ENCODE peak calls at places on chromosomes 7 and 10, in seven cellular contexts. N is sigmoid colon, A is stomach, R is GM12878, F is breast epithelium, O is prostate gland, J is SK-N-SH. Z is an unnamed sample.

GRCh38 chr10:43727935-43728334 is 79.3 kb upstream of the ZNF32 start:
- DNase-seq in J (no peak), N (no peak), O (no peak), F (no peak), A (no peak), R (no peak), Z (no peak)

GRCh38 chr7:143492043-143492471 is 14.4 kb downstream of the TAS2R41 start:
- DNase-seq in A (no peak), O (no peak), F (no peak), J (no peak), R (no peak), N (no peak), Z (no peak)

GRCh38 chr7:45451636-45452035 is 122.5 kb upstream of the ADCY1 start:
- DNase-seq in F (no peak), R (no peak), A (no peak), N (no peak), J (no peak), O (no peak), Z (no peak)

GRCh38 chr7:4962872-4963775 is 4.1 kb upstream of the MMD2 start:
- DNase-seq in F (no peak), N (no peak), J (no peak), O (no peak), R (no peak), A (no peak), Z (no peak)

GRCh38 chr10:98511861-98512260 is 65.1 kb upstream of the HPS1 start:
- DNase-seq in N (no peak), F (no peak), A (no peak), J (no peak), R (no peak), O (no peak), Z (no peak)

GRCh38 chr10:130512936-130513335 is 376.7 kb downstream of the GLRX3 start:
- DNase-seq in O (no peak), F (no peak), A (no peak), R (no peak), N (no peak), J (no peak), Z (no peak)

GRCh38 chr7:45183711-45184210 is 26.2 kb downstream of the RAMP3 start:
- DNase-seq in J (no peak), A (no peak), F (no peak), N (peak), R (no peak), O (no peak), Z (peak)

GRCh38 chr10:69955897-69956832 is 96.5 kb upstream of the MACROH2A2 start:
- DNase-seq in O (no peak), N (peak), J (no peak), R (no peak), A (no peak), F (no peak), Z (peak)

GRCh38 chr10:28822719-28823464 is 145.6 kb downstream of the BAMBI start:
- DNase-seq in R (no peak), O (no peak), J (no peak), A (no peak), F (no peak), N (no peak), Z (no peak)

DNA sequence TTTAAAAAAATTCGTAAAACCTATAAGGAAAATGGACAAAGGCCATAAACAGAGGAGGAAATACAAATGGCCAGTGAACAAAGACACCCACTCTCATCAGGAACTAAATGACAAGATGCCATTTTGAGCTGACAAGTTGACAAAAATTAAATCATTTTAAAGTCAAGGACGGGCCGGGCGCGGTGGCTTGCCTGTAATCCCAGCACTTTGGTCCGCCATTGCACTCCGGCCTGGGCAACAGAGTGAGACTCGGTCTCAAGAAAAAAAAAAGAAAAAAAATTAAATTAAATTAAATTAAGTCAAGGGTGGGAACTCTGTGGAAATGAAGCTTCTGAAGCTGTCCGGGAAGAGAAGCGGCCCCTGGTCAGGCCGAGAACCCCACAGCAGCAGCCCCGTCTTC is 1.2 kb upstream of the NOM1 start:
- DNase-seq in O (no peak), F (no peak), J (no peak), A (no peak), N (no peak), R (no peak), Z (no peak)
- H3K4me3 ChIP-seq in O (no peak), F (peak), J (no peak), A (peak), N (no peak), R (peak), Z (peak)

DNA sequence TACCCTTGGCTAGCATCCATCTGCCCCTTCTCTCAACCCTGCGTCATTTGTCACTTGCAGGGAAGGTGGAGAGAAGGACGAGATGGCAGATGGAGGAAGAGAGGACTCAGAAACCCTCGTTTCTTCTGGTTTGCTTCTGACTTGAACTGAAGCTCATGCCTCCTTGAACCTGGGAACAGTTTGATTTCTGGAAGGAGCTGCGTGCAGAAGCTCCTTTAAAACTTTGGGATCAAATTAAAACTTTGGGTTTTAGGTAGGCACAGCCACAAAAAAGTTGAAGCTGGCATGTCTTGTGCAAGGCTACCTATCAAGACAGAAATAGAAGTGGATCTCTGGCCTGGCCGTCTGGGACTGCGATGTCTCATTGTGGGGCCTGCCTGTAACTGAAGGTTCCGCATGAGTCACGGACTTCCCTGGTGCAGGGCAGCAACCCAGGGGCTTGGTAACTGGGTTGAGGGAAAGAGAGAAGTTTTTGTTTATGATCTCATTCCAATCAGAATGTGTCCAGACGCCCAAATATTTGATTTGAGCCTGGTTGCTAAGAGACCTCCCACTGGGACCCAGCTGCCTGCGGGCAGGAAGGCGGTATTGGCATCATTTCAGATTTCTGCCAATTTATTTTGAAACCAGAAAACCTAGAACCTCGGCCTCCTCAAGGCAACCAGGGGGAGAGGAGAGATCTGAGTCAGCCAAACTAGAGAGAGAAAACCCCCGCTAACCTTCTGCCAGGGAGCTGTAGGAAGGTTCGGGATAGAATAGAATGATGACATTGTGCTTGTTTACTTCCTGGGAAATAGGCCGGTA is 15.8 kb upstream of the CAMK1D start:
- DNase-seq in F (peak), O (peak), J (peak), A (peak), N (peak), R (no peak), Z (no peak)
- TF ChIP-seq POLR2AphosphoS5 in F (no peak), O (no peak), J (peak), A (no peak), N (peak), R (no peak), Z (no peak)

DNA sequence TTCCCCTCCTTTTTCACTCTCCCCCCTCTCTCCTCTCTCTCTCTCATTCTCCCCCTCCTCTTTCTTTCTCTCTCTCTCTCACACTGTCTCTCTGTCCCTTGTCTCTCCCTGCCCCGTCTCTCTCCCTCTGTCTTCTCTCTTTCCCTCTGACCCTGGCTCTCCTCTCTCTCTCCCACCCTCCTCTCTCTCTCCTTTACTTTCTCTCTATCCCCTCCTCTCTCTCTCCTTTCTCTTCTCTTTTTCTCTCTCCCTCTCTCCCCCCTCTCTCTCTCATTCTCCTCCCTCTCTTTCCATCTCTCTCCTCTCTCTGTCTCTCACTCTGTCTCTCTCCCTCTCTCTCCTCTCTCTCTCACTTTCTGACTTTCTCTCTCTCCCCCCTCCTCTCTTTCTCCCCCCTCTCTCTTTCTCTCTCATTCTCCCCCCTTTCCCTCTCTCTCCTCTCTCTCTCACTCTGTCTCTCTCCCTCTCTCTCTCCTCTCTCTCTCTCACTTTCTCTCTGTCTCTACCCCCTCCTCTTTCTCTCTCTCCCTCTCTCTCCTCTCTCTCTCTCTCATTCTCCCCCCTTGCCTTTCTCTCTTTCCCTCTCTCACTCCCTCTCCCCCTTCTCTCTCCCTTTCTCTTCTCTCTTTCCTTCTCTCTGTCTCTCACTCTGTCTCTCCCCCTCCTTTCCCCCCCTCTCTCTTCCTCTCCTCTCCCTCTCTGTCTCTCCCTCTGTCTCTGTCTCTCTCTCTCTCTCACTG is 18.9 kb upstream of the VPS37D start:
- DNase-seq in F (no peak), A (no peak), N (no peak), R (no peak), O (no peak), J (no peak), Z (no peak)
- H3K4me3 ChIP-seq in F (no peak), A (no peak), N (no peak), R (no peak), O (no peak), J (no peak), Z (no peak)

GRCh38 chr10:79130846-79131245 is 62.1 kb downstream of the ZMIZ1 start:
- DNase-seq in O (no peak), R (no peak), F (no peak), J (no peak), A (no peak), N (no peak), Z (no peak)

GRCh38 chr10:79133386-79133785 is 64.6 kb downstream of the ZMIZ1 start:
- DNase-seq in A (no peak), N (no peak), O (no peak), R (no peak), F (no peak), J (no peak), Z (no peak)

GRCh38 chr10:79130255-79130654 is 61.5 kb downstream of the ZMIZ1 start:
- DNase-seq in A (no peak), O (no peak), F (no peak), J (no peak), N (no peak), R (no peak), Z (no peak)

GRCh38 chr10:79131730-79132644 is 63.2 kb downstream of the ZMIZ1 start:
- DNase-seq in J (no peak), R (no peak), N (no peak), F (no peak), O (no peak), A (no peak), Z (no peak)

DNA sequence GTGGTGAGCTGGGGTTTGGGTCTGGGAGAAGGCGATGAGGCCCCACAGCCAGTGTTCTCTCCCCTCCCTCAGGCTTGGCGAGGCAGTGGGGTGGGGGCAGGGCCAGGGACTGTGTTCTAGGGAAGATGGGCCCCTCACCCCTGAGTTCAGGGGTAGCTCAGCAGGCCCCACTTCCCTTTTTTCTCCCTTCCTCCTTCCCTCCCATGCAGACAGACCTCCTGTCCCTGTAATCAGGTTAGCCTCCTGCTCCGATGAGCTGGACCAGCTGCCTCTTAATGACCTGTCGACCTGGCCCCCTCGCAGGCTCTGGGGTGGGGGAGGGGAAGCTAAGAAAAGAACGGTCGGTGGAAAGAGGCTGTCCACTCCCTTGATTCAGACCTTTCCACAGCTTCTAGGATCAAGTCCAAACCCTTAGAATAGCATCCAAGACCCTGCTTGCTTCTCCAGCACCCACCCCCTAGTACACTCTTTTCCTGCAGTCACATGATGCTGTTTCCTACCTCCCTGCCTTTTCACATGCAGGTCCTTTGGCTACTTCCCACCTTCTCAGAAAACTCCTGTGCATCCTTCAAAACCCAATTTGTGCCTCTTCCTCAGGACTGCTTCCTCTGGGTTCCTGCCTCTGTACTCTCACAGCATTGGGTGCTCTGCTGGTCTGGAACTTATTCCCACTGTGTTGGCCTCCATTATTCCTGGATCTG is 64.1 kb downstream of the ZMIZ1 start:
- DNase-seq in A (no peak), N (no peak), R (no peak), J (peak), O (no peak), F (no peak), Z (no peak)
- TF ChIP-seq POLR2AphosphoS5 in A (no peak), N (no peak), R (no peak), J (no peak), O (no peak), F (no peak), Z (no peak)

DNA sequence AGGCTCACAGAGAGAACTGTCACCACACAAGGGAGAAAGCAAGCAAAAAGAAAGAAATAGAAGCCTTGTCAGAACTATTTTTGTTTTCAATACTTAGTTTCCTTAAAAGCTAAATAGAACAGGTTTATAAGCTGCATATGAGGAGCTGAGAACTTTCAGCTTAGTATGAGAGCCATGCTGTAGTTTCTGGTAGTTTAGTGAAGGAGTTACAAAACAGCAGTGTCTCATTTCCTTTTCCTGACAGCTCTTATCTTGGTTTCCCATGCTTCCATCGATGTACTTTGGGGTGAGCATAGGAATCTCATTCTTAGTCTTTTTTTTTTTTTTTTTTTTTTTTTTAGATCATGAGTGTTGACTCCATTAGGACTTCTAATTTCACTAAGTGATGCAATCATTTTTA is 8.7 kb upstream of the CHRM2 start:
- DNase-seq in J (no peak), O (no peak), N (no peak), R (no peak), A (no peak), F (no peak), Z (no peak)
- H3K4me3 ChIP-seq in J (no peak), O (no peak), N (no peak), R (no peak), A (no peak), F (no peak), Z (no peak)

GRCh38 chr10:112951349-112952281 is 1.6 kb downstream of the TCF7L2 start:
- DNase-seq in A (peak), O (peak), N (peak), J (peak), F (peak), R (no peak), Z (no peak)
- TF ChIP-seq POLR2AphosphoS5 in A (no peak), O (peak), N (peak), J (no peak), F (peak), R (no peak), Z (peak)

Z was measured in vagina.